ENCODE peak calls at places on chromosomes 13 and 19, in nine cellular contexts. W is CD8-positive, alpha-beta memory T cell; G is gastrocnemius medialis; F is psoas muscle; S is right cardiac atrium; X is neuronal stem cell; Y is Karpas-422; P is hepatocyte; M is breast epithelium. B is an unnamed sample. For H3K4me1, the result is how much of the 10 kb centered on the place peaks cover.

GRCh38 chr13:84870190-84870589 is 929.0 kb downstream of the SLITRK6 start:
- DNase-seq in G (no peak), F (no peak), P (no peak), S (no peak), X (no peak), W (no peak), M (no peak), Y (peak), B (no peak)

GRCh38 chr19:33722456-33723239 is 74.0 kb upstream of the KCTD15 start:
- DNase-seq in W (no peak), G (no peak), M (no peak), X (no peak), S (no peak), F (no peak), P (no peak), Y (no peak), B (no peak)

GRCh38 chr13:56988543-56988942 is 152.2 kb upstream of the PRR20A start:
- DNase-seq in Y (no peak), G (no peak), S (no peak), M (no peak), P (no peak), W (no peak), F (no peak), X (no peak), B (no peak)

GRCh38 chr19:7636317-7636690 is 606 bp upstream of the STXBP2 start:
- DNase-seq in G (no peak), S (no peak), X (no peak), Y (no peak), P (no peak), W (no peak), F (no peak), M (no peak), B (no peak)

GRCh38 chr19:16001481-16002312 is 52.9 kb downstream of the OR10H4 start:
- DNase-seq in S (no peak), Y (peak), M (no peak), W (no peak), X (no peak), P (no peak), G (no peak), F (no peak), B (no peak)

GRCh38 chr13:42173789-42174343 is 98.1 kb upstream of the AKAP11 start:
- DNase-seq in G (no peak), Y (no peak), M (no peak), W (no peak), X (no peak), P (no peak), S (no peak), F (no peak), B (no peak)

GRCh38 chr19:43639507-43640423 is at the start of gene CADM4:
- DNase-seq in F (peak), P (peak), M (peak), S (peak), G (no peak), Y (no peak), W (peak), X (peak), B (no peak)

GRCh38 chr13:46124531-46124966 is 19.7 kb upstream of the CPB2 start:
- DNase-seq in S (no peak), X (no peak), G (no peak), F (no peak), P (no peak), Y (peak), M (no peak), W (no peak), B (no peak)

GRCh38 chr19:7845390-7846179 is 15.6 kb downstream of the EVI5L start:
- DNase-seq in S (no peak), G (no peak), P (no peak), M (no peak), W (no peak), F (no peak), X (no peak), Y (no peak), B (no peak)

GRCh38 chr13:42533336-42533591 is 40.7 kb upstream of the TNFSF11 start:
- DNase-seq in S (no peak), G (no peak), P (no peak), W (no peak), X (no peak), Y (peak), M (no peak), F (no peak), B (no peak)

GRCh38 chr13:87553142-87553541 is 118.0 kb upstream of the SLITRK5 start:
- DNase-seq in Y (no peak), X (no peak), S (no peak), P (no peak), M (no peak), G (no peak), F (no peak), W (no peak), B (no peak)

GRCh38 chr13:40189426-40189825 is 477.0 kb downstream of the FOXO1 start:
- DNase-seq in M (no peak), S (no peak), W (no peak), Y (no peak), F (no peak), P (no peak), X (no peak), G (no peak), B (no peak)

GRCh38 chr19:44672226-44672625 is 944 bp downstream of the CEACAM19 start:
- DNase-seq in M (no peak), G (no peak), P (no peak), W (no peak), X (no peak), F (no peak), S (no peak), Y (no peak), B (no peak)

GRCh38 chr19:42042455-42043170 is 27.4 kb downstream of the GRIK5 start:
- DNase-seq in Y (no peak), M (no peak), X (no peak), S (no peak), F (no peak), P (no peak), W (no peak), G (no peak), B (no peak)

GRCh38 chr13:28031220-28031903 is 42.9 kb upstream of the URAD start:
- DNase-seq in W (no peak), M (peak), P (no peak), Y (no peak), G (peak), X (no peak), S (peak), F (no peak), B (no peak)

GRCh38 chr13:35882722-35883497 is 248.3 kb downstream of the DCLK1 start:
- DNase-seq in S (no peak), F (no peak), M (no peak), Y (no peak), G (no peak), X (no peak), W (no peak), P (no peak), B (no peak)

GRCh38 chr19:52664461-52664860 is 26.3 kb upstream of the ZNF83 start:
- DNase-seq in X (peak), Y (no peak), W (no peak), P (no peak), G (no peak), M (no peak), F (no peak), S (no peak), B (no peak)

GRCh38 chr19:43774103-43774939 is 6.5 kb downstream of the KCNN4 start:
- DNase-seq in X (peak), S (peak), M (no peak), Y (no peak), P (peak), G (peak), F (peak), W (no peak), B (no peak)

GRCh38 chr13:28657784-28658538 is 969 bp upstream of the POMP start:
- DNase-seq in M (no peak), W (no peak), F (no peak), X (no peak), P (peak), Y (peak), G (no peak), S (no peak), B (no peak)

GRCh38 chr19:20664917-20665781 is 3.8 kb upstream of the ZNF626 start:
- DNase-seq in W (no peak), G (peak), X (peak), P (peak), F (peak), S (peak), M (no peak), Y (no peak), B (no peak)

GRCh38 chr19:11251217-11251616 is 11.1 kb downstream of the DOCK6 start:
- DNase-seq in G (no peak), Y (no peak), P (no peak), F (no peak), M (no peak), X (no peak), S (no peak), W (no peak), B (no peak)

GRCh38 chr19:54470991-54471782 is 1.9 kb downstream of the CDC42EP5 start:
- DNase-seq in P (peak), Y (no peak), G (no peak), W (peak), X (no peak), F (peak), S (peak), M (no peak), B (no peak)

DNA sequence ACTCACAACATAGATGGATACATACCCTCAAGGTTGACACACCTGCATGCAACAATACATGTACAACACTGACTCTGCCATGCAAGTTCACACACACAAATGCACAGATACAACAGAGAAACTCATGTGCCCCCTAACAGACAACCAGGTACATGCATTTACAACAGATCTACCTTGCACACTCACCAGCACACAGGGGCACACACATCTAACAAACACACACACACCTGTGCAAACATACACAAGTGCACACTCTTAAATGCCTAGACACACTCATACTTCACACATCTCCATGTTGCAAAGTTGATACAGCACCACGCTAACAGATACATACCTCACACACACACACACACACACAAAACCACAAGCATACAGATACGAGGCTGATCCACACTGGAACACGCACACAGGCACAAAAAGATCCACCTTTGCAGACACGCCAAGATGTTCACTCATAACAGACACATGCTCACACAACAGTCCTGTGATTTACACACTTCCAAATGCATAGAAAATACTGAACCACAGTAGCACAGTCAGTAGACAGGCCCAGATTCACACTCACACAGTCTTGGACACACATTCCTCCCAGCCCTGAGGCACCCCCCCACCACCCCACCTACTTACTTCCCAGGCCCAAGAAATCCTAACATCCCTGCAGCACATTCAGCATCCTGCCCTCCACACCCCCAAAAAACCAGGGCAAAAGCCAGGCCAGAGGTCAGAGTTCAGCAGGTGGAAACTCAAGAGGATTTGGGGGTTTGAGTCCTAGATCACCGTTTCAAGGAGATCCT is 1.4 kb downstream of the LRFN1 start:
- DNase-seq in Y (no peak), X (no peak), P (no peak), S (no peak), G (no peak), M (no peak), F (no peak), W (no peak), B (no peak)
- H3K4me3 ChIP-seq in Y (no peak), X (peak), P (no peak), S (no peak), G (no peak), M (peak), F (no peak), W (no peak), B (no peak)

GRCh38 chr19:30686911-30687566 is 314.9 kb downstream of the ZNF536 start:
- DNase-seq in Y (no peak), F (no peak), S (no peak), P (no peak), X (no peak), W (no peak), M (no peak), G (no peak), B (no peak)
- H3K4me1 ChIP-seq in Y (under half), F (under half), S (under half), P (under half), X (under half), W (under half), M (under half), G (under half), B (under half)

GRCh38 chr13:75637101-75637774 is 1.1 kb downstream of the LMO7 start:
- DNase-seq in G (no peak), M (no peak), P (no peak), X (no peak), W (no peak), F (no peak), Y (peak), S (no peak), B (no peak)
- H3K4me3 ChIP-seq in G (peak), M (peak), P (peak), X (peak), W (peak), F (peak), Y (peak), S (peak), B (peak)

GRCh38 chr13:105598551-105598950 is 936.9 kb downstream of the EFNB2 start:
- DNase-seq in W (no peak), M (no peak), S (no peak), G (no peak), F (no peak), X (no peak), Y (no peak), P (no peak), B (no peak)

GRCh38 chr13:105603283-105603682 is 932.2 kb downstream of the EFNB2 start:
- DNase-seq in P (no peak), F (no peak), Y (no peak), M (no peak), W (no peak), S (no peak), X (no peak), G (no peak), B (no peak)

GRCh38 chr13:105597573-105597972 is 937.9 kb downstream of the EFNB2 start:
- DNase-seq in S (no peak), Y (no peak), W (no peak), M (no peak), X (no peak), G (no peak), F (no peak), P (no peak), B (no peak)

DNA sequence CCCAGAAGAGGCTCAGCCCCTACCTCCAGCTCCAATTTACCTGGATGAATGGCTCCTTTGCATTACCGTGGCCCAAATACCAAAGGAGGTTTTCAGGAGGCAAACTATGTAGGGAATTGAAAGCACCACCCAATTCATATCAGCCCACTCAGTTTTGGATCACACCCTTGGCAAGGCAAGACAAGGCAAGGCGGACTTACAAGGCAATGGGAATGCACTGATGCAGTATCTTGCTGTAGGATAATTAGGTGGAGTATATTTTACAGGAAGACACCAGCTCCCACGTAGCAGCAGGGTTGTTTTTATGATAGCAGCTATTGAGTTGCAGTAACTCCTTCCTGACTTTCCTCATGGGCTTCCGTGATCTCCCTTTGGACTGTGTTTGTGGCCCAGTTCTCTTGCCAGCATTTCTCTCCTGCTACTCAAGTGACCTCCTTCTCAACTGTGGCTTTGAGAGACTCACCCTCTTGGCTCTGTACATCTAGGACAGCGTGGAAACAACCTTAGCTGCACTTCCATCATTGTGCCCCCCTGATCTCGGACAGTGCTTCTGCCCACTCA is 935.9 kb downstream of the EFNB2 start:
- DNase-seq in M (no peak), W (no peak), X (no peak), S (peak), P (no peak), F (no peak), G (no peak), Y (no peak), B (no peak)
- H3K4me1 ChIP-seq in M (under half), W (under half), X (under half), S (under half), P (under half), F (under half), G (under half), Y (under half), B (under half)

GRCh38 chr13:108957369-108958012 is 328.1 kb downstream of the MYO16 start:
- DNase-seq in Y (no peak), S (no peak), P (peak), W (no peak), M (no peak), X (no peak), F (no peak), G (no peak), B (no peak)

GRCh38 chr13:108955741-108956140 is 326.3 kb downstream of the MYO16 start:
- DNase-seq in P (no peak), X (no peak), F (no peak), W (no peak), G (no peak), Y (no peak), M (no peak), S (no peak), B (no peak)

GRCh38 chr13:108960006-108960405 is 330.6 kb downstream of the MYO16 start:
- DNase-seq in Y (no peak), F (no peak), G (no peak), X (no peak), P (no peak), W (no peak), S (no peak), M (no peak), B (no peak)

GRCh38 chr13:108959254-108959653 is 329.8 kb downstream of the MYO16 start:
- DNase-seq in P (no peak), Y (no peak), F (no peak), X (no peak), S (no peak), W (no peak), M (no peak), G (no peak), B (no peak)

GRCh38 chr13:108958013-108958376 is 328.6 kb downstream of the MYO16 start:
- DNase-seq in X (no peak), F (no peak), M (no peak), G (no peak), P (no peak), S (no peak), W (no peak), Y (no peak), B (no peak)
- H3K4me3 ChIP-seq in X (no peak), F (no peak), M (no peak), G (no peak), P (no peak), S (no peak), W (no peak), Y (no peak), B (peak)

B was measured in thoracic aorta.